ENCODE peak calls at places on chromosomes 12 and 14, in five cellular contexts. R is T-helper 17 cell, P is fibroblast of gingiva, G is RWPE2, I is AG08395. F is an unnamed sample.

GRCh38 chr12:109098671-109099070 is 1.3 kb downstream of the UNG start:
- DNase-seq in P (no peak), I (no peak), R (no peak), G (no peak), F (no peak)

GRCh38 chr14:28151931-28152330 is 614.7 kb upstream of the FOXG1 start:
- DNase-seq in P (no peak), I (no peak), G (no peak), R (no peak), F (no peak)

GRCh38 chr12:4117386-4118016 is 156.1 kb upstream of the CCND2 start:
- DNase-seq in P (no peak), I (no peak), R (no peak), G (peak; percentile 34), F (peak; percentile 75)

GRCh38 chr14:77470192-77470870 is 12.4 kb downstream of the AHSA1 start:
- DNase-seq in G (no peak), P (no peak), R (no peak), I (no peak), F (peak; percentile 70)

GRCh38 chr14:53494587-53494986 is 341.5 kb upstream of the DDHD1 start:
- DNase-seq in P (peak; percentile 82), G (no peak), I (no peak), R (no peak), F (no peak)

GRCh38 chr12:18394742-18395141 is 133.4 kb downstream of the PIK3C2G start:
- DNase-seq in G (no peak), R (no peak), P (no peak), I (no peak), F (no peak)

GRCh38 chr12:122793685-122794106 is 19.3 kb downstream of the CCDC62 start:
- DNase-seq in P (peak; percentile 45), G (no peak), I (peak; percentile 75), R (no peak), F (peak; percentile 86)

GRCh38 chr12:65925626-65926025 is 101.3 kb downstream of the HMGA2 start:
- DNase-seq in G (no peak), P (no peak), I (no peak), R (no peak), F (no peak)

GRCh38 chr14:68727315-68728078 is 65.4 kb downstream of the ZFP36L1 start:
- DNase-seq in I (no peak), G (no peak), P (no peak), R (no peak), F (no peak)

GRCh38 chr12:49131973-49132461 is 822 bp upstream of the TUBA1B start:
- DNase-seq in P (peak; percentile 81), R (no peak), I (peak; percentile 14), G (no peak), F (peak; percentile 59)

GRCh38 chr14:31842905-31843304 is 234.2 kb upstream of the ARHGAP5 start:
- DNase-seq in G (no peak), I (no peak), P (peak; percentile 7), R (no peak), F (no peak)

GRCh38 chr12:105321125-105321524 is 9.4 kb upstream of the C12orf75 start:
- DNase-seq in P (no peak), G (no peak), I (no peak), R (no peak), F (peak; percentile 79)

GRCh38 chr12:54413284-54414190 is 5.5 kb downstream of the ITGA5 start:
- DNase-seq in R (peak; percentile 59), I (peak; percentile 70), G (no peak), P (peak; percentile 29), F (no peak)

GRCh38 chr12:42027537-42027936 is 117.1 kb downstream of the GXYLT1 start:
- DNase-seq in G (no peak), I (no peak), R (no peak), P (no peak), F (no peak)

GRCh38 chr14:37591311-37591940 is 3.6 kb downstream of the FOXA1 start:
- DNase-seq in I (no peak), P (no peak), G (peak; percentile 84), R (no peak), F (no peak)

GRCh38 chr12:21892341-21892740 is 48.9 kb downstream of the ABCC9 start:
- DNase-seq in R (no peak), P (no peak), I (no peak), G (no peak), F (no peak)

GRCh38 chr14:44316647-44317432 is 190.2 kb downstream of the FSCB start:
- DNase-seq in P (peak; percentile 92), R (no peak), I (peak; percentile 3), G (peak; percentile 90), F (no peak)

GRCh38 chr12:125172231-125172850 is 107.1 kb downstream of the AACS start:
- DNase-seq in I (no peak), R (no peak), P (no peak), G (no peak), F (no peak)

GRCh38 chr12:51128905-51129304 is 44.0 kb downstream of the TFCP2 start:
- DNase-seq in I (no peak), P (peak; percentile 56), G (no peak), R (no peak), F (peak; percentile 73)

GRCh38 chr12:17020765-17021164 is 414.8 kb upstream of the LMO3 start:
- DNase-seq in P (no peak), I (no peak), G (no peak), R (no peak), F (no peak)

GRCh38 chr12:68001486-68002466 is 12.5 kb downstream of the IFNG-AS1 start:
- DNase-seq in P (peak; percentile 18), R (no peak), I (peak; percentile 13), G (no peak), F (peak; percentile 64)

GRCh38 chr14:69701857-69702256 is 65.1 kb upstream of the SRSF5 start:
- DNase-seq in I (no peak), P (no peak), R (no peak), G (no peak), F (no peak)